ENCODE peak calls at places on chromosomes 1 and 21, in five cellular contexts. One of them, this sample, is unnamed.
A peak's percentile ranks its signal among the peaks of the same experiment; 100 is the strongest.

GRCh38 chr1:64956733-64957441 is 9.5 kb downstream of the JAK1 start:
- DNase-seq in stimulated activated CD8-positive, alpha-beta memory T cell treated with anti-CD3 and anti-CD28 coated beads, Interleukin-4, amount 100 ng/mL, for 1 hour: no peak
- DNase-seq in activated CD4-positive, CD25-positive, alpha-beta regulatory T cell treated with anti-CD3 and anti-CD28 coated beads, Interleukin-2, amount 50 U/mL, for 16 hours: no peak
- DNase-seq in NCI-H1105: no peak
- DNase-seq in activated naive CD8-positive, alpha-beta T cell treated with anti-CD3 and anti-CD28 coated beads, Interleukin-2, amount 50 U/mL, for 16 hours: no peak
- DNase-seq in this sample: no peak

GRCh38 chr21:29105218-29105617 is 25.2 kb upstream of the MAP3K7CL start:
- DNase-seq in NCI-H1105: no peak
- DNase-seq in stimulated activated CD8-positive, alpha-beta memory T cell treated with anti-CD3 and anti-CD28 coated beads, Interleukin-4, amount 100 ng/mL, for 1 hour: no peak
- DNase-seq in activated CD4-positive, CD25-positive, alpha-beta regulatory T cell treated with anti-CD3 and anti-CD28 coated beads, Interleukin-2, amount 50 U/mL, for 16 hours: no peak
- DNase-seq in activated naive CD8-positive, alpha-beta T cell treated with anti-CD3 and anti-CD28 coated beads, Interleukin-2, amount 50 U/mL, for 16 hours: no peak
- DNase-seq in this sample: no peak

GRCh38 chr1:76501136-76501535 is 366.1 kb upstream of the ST6GALNAC5 start:
- DNase-seq in NCI-H1105: no peak
- DNase-seq in activated CD4-positive, CD25-positive, alpha-beta regulatory T cell treated with anti-CD3 and anti-CD28 coated beads, Interleukin-2, amount 50 U/mL, for 16 hours: no peak
- DNase-seq in activated naive CD8-positive, alpha-beta T cell treated with anti-CD3 and anti-CD28 coated beads, Interleukin-2, amount 50 U/mL, for 16 hours: no peak
- DNase-seq in stimulated activated CD8-positive, alpha-beta memory T cell treated with anti-CD3 and anti-CD28 coated beads, Interleukin-4, amount 100 ng/mL, for 1 hour: no peak
- DNase-seq in this sample: no peak

GRCh38 chr1:180243517-180244221 is 13.6 kb downstream of the LHX4 start:
- DNase-seq in stimulated activated CD8-positive, alpha-beta memory T cell treated with anti-CD3 and anti-CD28 coated beads, Interleukin-4, amount 100 ng/mL, for 1 hour: no peak
- DNase-seq in activated naive CD8-positive, alpha-beta T cell treated with anti-CD3 and anti-CD28 coated beads, Interleukin-2, amount 50 U/mL, for 16 hours: no peak
- DNase-seq in activated CD4-positive, CD25-positive, alpha-beta regulatory T cell treated with anti-CD3 and anti-CD28 coated beads, Interleukin-2, amount 50 U/mL, for 16 hours: no peak
- DNase-seq in NCI-H1105: no peak
- DNase-seq in this sample: no peak

GRCh38 chr1:109821221-109821669 is 57.5 kb upstream of the EPS8L3 start:
- DNase-seq in stimulated activated CD8-positive, alpha-beta memory T cell treated with anti-CD3 and anti-CD28 coated beads, Interleukin-4, amount 100 ng/mL, for 1 hour: no peak
- DNase-seq in activated CD4-positive, CD25-positive, alpha-beta regulatory T cell treated with anti-CD3 and anti-CD28 coated beads, Interleukin-2, amount 50 U/mL, for 16 hours: no peak
- DNase-seq in activated naive CD8-positive, alpha-beta T cell treated with anti-CD3 and anti-CD28 coated beads, Interleukin-2, amount 50 U/mL, for 16 hours: no peak
- DNase-seq in NCI-H1105: no peak
- DNase-seq in this sample: no peak

GRCh38 chr1:77533660-77534295 is 148.7 kb downstream of the ZZZ3 start:
- DNase-seq in NCI-H1105: peak; percentile 27
- DNase-seq in activated CD4-positive, CD25-positive, alpha-beta regulatory T cell treated with anti-CD3 and anti-CD28 coated beads, Interleukin-2, amount 50 U/mL, for 16 hours: peak; percentile 33
- DNase-seq in activated naive CD8-positive, alpha-beta T cell treated with anti-CD3 and anti-CD28 coated beads, Interleukin-2, amount 50 U/mL, for 16 hours: peak; percentile 47
- DNase-seq in stimulated activated CD8-positive, alpha-beta memory T cell treated with anti-CD3 and anti-CD28 coated beads, Interleukin-4, amount 100 ng/mL, for 1 hour: peak; percentile 13
- DNase-seq in this sample: peak; percentile 38

GRCh38 chr1:165056914-165057313 is 299.6 kb downstream of the LMX1A start:
- DNase-seq in NCI-H1105: no peak
- DNase-seq in activated naive CD8-positive, alpha-beta T cell treated with anti-CD3 and anti-CD28 coated beads, Interleukin-2, amount 50 U/mL, for 16 hours: no peak
- DNase-seq in stimulated activated CD8-positive, alpha-beta memory T cell treated with anti-CD3 and anti-CD28 coated beads, Interleukin-4, amount 100 ng/mL, for 1 hour: no peak
- DNase-seq in activated CD4-positive, CD25-positive, alpha-beta regulatory T cell treated with anti-CD3 and anti-CD28 coated beads, Interleukin-2, amount 50 U/mL, for 16 hours: no peak
- DNase-seq in this sample: no peak

GRCh38 chr1:29673669-29674624 is 437.6 kb downstream of the PTPRU start:
- DNase-seq in activated naive CD8-positive, alpha-beta T cell treated with anti-CD3 and anti-CD28 coated beads, Interleukin-2, amount 50 U/mL, for 16 hours: no peak
- DNase-seq in NCI-H1105: no peak
- DNase-seq in activated CD4-positive, CD25-positive, alpha-beta regulatory T cell treated with anti-CD3 and anti-CD28 coated beads, Interleukin-2, amount 50 U/mL, for 16 hours: no peak
- DNase-seq in stimulated activated CD8-positive, alpha-beta memory T cell treated with anti-CD3 and anti-CD28 coated beads, Interleukin-4, amount 100 ng/mL, for 1 hour: no peak
- DNase-seq in this sample: no peak

GRCh38 chr1:176119549-176119948 is 87.5 kb downstream of the COP1 start:
- DNase-seq in NCI-H1105: no peak
- DNase-seq in activated naive CD8-positive, alpha-beta T cell treated with anti-CD3 and anti-CD28 coated beads, Interleukin-2, amount 50 U/mL, for 16 hours: no peak
- DNase-seq in activated CD4-positive, CD25-positive, alpha-beta regulatory T cell treated with anti-CD3 and anti-CD28 coated beads, Interleukin-2, amount 50 U/mL, for 16 hours: no peak
- DNase-seq in stimulated activated CD8-positive, alpha-beta memory T cell treated with anti-CD3 and anti-CD28 coated beads, Interleukin-4, amount 100 ng/mL, for 1 hour: no peak
- DNase-seq in this sample: no peak

GRCh38 chr1:15492572-15492971 is 16.7 kb downstream of the CELA2B start:
- DNase-seq in activated naive CD8-positive, alpha-beta T cell treated with anti-CD3 and anti-CD28 coated beads, Interleukin-2, amount 50 U/mL, for 16 hours: no peak
- DNase-seq in activated CD4-positive, CD25-positive, alpha-beta regulatory T cell treated with anti-CD3 and anti-CD28 coated beads, Interleukin-2, amount 50 U/mL, for 16 hours: no peak
- DNase-seq in stimulated activated CD8-positive, alpha-beta memory T cell treated with anti-CD3 and anti-CD28 coated beads, Interleukin-4, amount 100 ng/mL, for 1 hour: no peak
- DNase-seq in NCI-H1105: no peak
- DNase-seq in this sample: no peak

GRCh38 chr1:111406325-111406768 is 21.2 kb downstream of the OVGP1 start:
- DNase-seq in NCI-H1105: peak; percentile 3
- DNase-seq in activated naive CD8-positive, alpha-beta T cell treated with anti-CD3 and anti-CD28 coated beads, Interleukin-2, amount 50 U/mL, for 16 hours: no peak
- DNase-seq in activated CD4-positive, CD25-positive, alpha-beta regulatory T cell treated with anti-CD3 and anti-CD28 coated beads, Interleukin-2, amount 50 U/mL, for 16 hours: peak; percentile 6
- DNase-seq in stimulated activated CD8-positive, alpha-beta memory T cell treated with anti-CD3 and anti-CD28 coated beads, Interleukin-4, amount 100 ng/mL, for 1 hour: peak; percentile 10
- DNase-seq in this sample: peak; percentile 8

GRCh38 chr1:93253471-93253870 is 72.9 kb downstream of the CCDC18 start:
- DNase-seq in activated CD4-positive, CD25-positive, alpha-beta regulatory T cell treated with anti-CD3 and anti-CD28 coated beads, Interleukin-2, amount 50 U/mL, for 16 hours: no peak
- DNase-seq in stimulated activated CD8-positive, alpha-beta memory T cell treated with anti-CD3 and anti-CD28 coated beads, Interleukin-4, amount 100 ng/mL, for 1 hour: no peak
- DNase-seq in NCI-H1105: no peak
- DNase-seq in activated naive CD8-positive, alpha-beta T cell treated with anti-CD3 and anti-CD28 coated beads, Interleukin-2, amount 50 U/mL, for 16 hours: no peak
- DNase-seq in this sample: no peak

GRCh38 chr1:110872745-110873435 is at the start of gene CD53:
- DNase-seq in activated naive CD8-positive, alpha-beta T cell treated with anti-CD3 and anti-CD28 coated beads, Interleukin-2, amount 50 U/mL, for 16 hours: no peak
- DNase-seq in stimulated activated CD8-positive, alpha-beta memory T cell treated with anti-CD3 and anti-CD28 coated beads, Interleukin-4, amount 100 ng/mL, for 1 hour: peak; percentile 23
- DNase-seq in activated CD4-positive, CD25-positive, alpha-beta regulatory T cell treated with anti-CD3 and anti-CD28 coated beads, Interleukin-2, amount 50 U/mL, for 16 hours: peak; percentile 28
- DNase-seq in NCI-H1105: no peak
- DNase-seq in this sample: no peak

GRCh38 chr1:168320805-168321577 is 40.3 kb downstream of the TBX19 start:
- DNase-seq in NCI-H1105: no peak
- DNase-seq in activated naive CD8-positive, alpha-beta T cell treated with anti-CD3 and anti-CD28 coated beads, Interleukin-2, amount 50 U/mL, for 16 hours: no peak
- DNase-seq in activated CD4-positive, CD25-positive, alpha-beta regulatory T cell treated with anti-CD3 and anti-CD28 coated beads, Interleukin-2, amount 50 U/mL, for 16 hours: no peak
- DNase-seq in stimulated activated CD8-positive, alpha-beta memory T cell treated with anti-CD3 and anti-CD28 coated beads, Interleukin-4, amount 100 ng/mL, for 1 hour: no peak
- DNase-seq in this sample: no peak

This sample was measured in stimulated activated CD4-positive, alpha-beta T cell treated with anti-CD3 and anti-CD28 coated beads, Interleukin-1b, Interleukin-23, amount 100 ng/mL, for 24 hours.